ENCODE peak calls at places on chromosomes 5 and 9, in six cellular contexts. F is stimulated activated CD4-positive, alpha-beta T cell treated with anti-CD3 and anti-CD28 coated beads, Interleukin-15, amount 100 ng/mL, for 24 hours; A is glutamatergic neuron; X is Jurkat, Clone E6-1; C is SK-N-SH; S is kidney tubule cell. B is an unnamed sample.

GRCh38 chr9:110316255-110316921 is 21.3 kb downstream of the TXNDC8 start:
- DNase-seq in F (no peak), A (no peak), X (no peak), C (no peak), S (no peak), B (peak; percentile 42)

GRCh38 chr9:131692612-131692976 is 47.3 kb downstream of the RAPGEF1 start:
- DNase-seq in F (no peak), A (no peak), X (no peak), C (no peak), S (peak; percentile 69), B (no peak)

GRCh38 chr5:88926774-88927173 is 43.8 kb upstream of the MEF2C start:
- DNase-seq in F (no peak), A (no peak), X (no peak), C (no peak), S (no peak), B (no peak)

GRCh38 chr5:59685131-59685530 is 208.4 kb downstream of the PDE4D start:
- DNase-seq in F (no peak), A (no peak), X (no peak), C (no peak), S (no peak), B (no peak)

GRCh38 chr9:79611091-79611614 is 39.4 kb downstream of the TLE4 start:
- DNase-seq in F (no peak), A (no peak), X (no peak), C (no peak), S (peak; percentile 96), B (no peak)

GRCh38 chr5:172640822-172641358 is at the start of gene NEURL1B:
- DNase-seq in F (peak; percentile 76), A (peak; percentile 86), X (peak; percentile 54), C (peak; percentile 98), S (peak; percentile 67), B (peak; percentile 76)

GRCh38 chr5:76544268-76544926 is 78.8 kb downstream of the F2RL2 start:
- DNase-seq in F (peak; percentile 71), A (no peak), X (peak; percentile 66), C (peak; percentile 69), S (peak; percentile 67), B (no peak)

GRCh38 chr9:21616082-21616778 is 134.1 kb upstream of the IFNE start:
- DNase-seq in F (no peak), A (no peak), X (no peak), C (no peak), S (peak; percentile 97), B (no peak)

GRCh38 chr5:111411321-111411720 is 101.0 kb downstream of the STARD4 start:
- DNase-seq in F (no peak), A (no peak), X (no peak), C (no peak), S (peak; percentile 25), B (no peak)

GRCh38 chr9:133199648-133200321 is 9.3 kb downstream of the OBP2B start:
- DNase-seq in F (peak; percentile 60), A (no peak), X (no peak), C (no peak), S (peak; percentile 45), B (no peak)

GRCh38 chr5:139517683-139518564 is 35.4 kb upstream of the STING1 start:
- DNase-seq in F (peak; percentile 93), A (peak; percentile 97), X (peak; percentile 73), C (peak; percentile 97), S (peak; percentile 90), B (peak; percentile 93)

GRCh38 chr9:69898714-69899209 is 78.1 kb downstream of the CFAP95 start:
- DNase-seq in F (no peak), A (no peak), X (no peak), C (no peak), S (peak; percentile 98), B (no peak)

GRCh38 chr5:19739691-19740090 is 248.3 kb downstream of the CDH18 start:
- DNase-seq in F (no peak), A (no peak), X (no peak), C (peak; percentile 16), S (no peak), B (no peak)